ENCODE peak calls at places on chromosomes 12 and 14, in six cellular contexts. One of them, this sample, is unnamed.
A peak's percentile ranks its signal among the peaks of the same experiment; 100 is the strongest.

GRCh38 chr12:27190761-27191160 is 53.3 kb upstream of the STK38L start:
- DNase-seq in left ventricle myocardium inferior: no peak
- DNase-seq in cardiac fibroblast: peak; percentile 83
- DNase-seq in psoas muscle: no peak
- DNase-seq in astrocyte of the cerebellum: no peak
- DNase-seq in HepG2: no peak
- DNase-seq in this sample: no peak

GRCh38 chr12:121237415-121237814 is 27.5 kb downstream of the P2RX4 start:
- DNase-seq in left ventricle myocardium inferior: no peak
- DNase-seq in cardiac fibroblast: no peak
- DNase-seq in psoas muscle: no peak
- DNase-seq in astrocyte of the cerebellum: no peak
- DNase-seq in HepG2: no peak
- DNase-seq in this sample: peak; percentile 34

GRCh38 chr12:49043856-49044258 is 16.7 kb downstream of the KMT2D start:
- DNase-seq in left ventricle myocardium inferior: peak; percentile 50
- DNase-seq in cardiac fibroblast: peak; percentile 63
- DNase-seq in psoas muscle: peak; percentile 72
- DNase-seq in astrocyte of the cerebellum: peak; percentile 6
- DNase-seq in HepG2: peak; percentile 34
- DNase-seq in this sample: peak; percentile 91

GRCh38 chr12:92297932-92298681 is 152.5 kb upstream of the BTG1 start:
- DNase-seq in left ventricle myocardium inferior: no peak
- DNase-seq in cardiac fibroblast: peak; percentile 66
- DNase-seq in psoas muscle: no peak
- DNase-seq in astrocyte of the cerebellum: peak; percentile 58
- DNase-seq in HepG2: no peak
- DNase-seq in this sample: no peak

GRCh38 chr12:53743277-53744129 is 8.3 kb downstream of the CISTR start:
- DNase-seq in left ventricle myocardium inferior: no peak
- DNase-seq in cardiac fibroblast: peak; percentile 64
- DNase-seq in psoas muscle: no peak
- DNase-seq in astrocyte of the cerebellum: peak; percentile 16
- DNase-seq in HepG2: peak; percentile 56
- DNase-seq in this sample: no peak

GRCh38 chr14:36271939-36272907 is 48.2 kb downstream of the MBIP start:
- DNase-seq in left ventricle myocardium inferior: no peak
- DNase-seq in cardiac fibroblast: peak; percentile 15
- DNase-seq in psoas muscle: no peak
- DNase-seq in astrocyte of the cerebellum: peak; percentile 6
- DNase-seq in HepG2: no peak
- DNase-seq in this sample: peak; percentile 74

GRCh38 chr12:54126696-54127537 is 61.9 kb downstream of the SMUG1 start:
- DNase-seq in left ventricle myocardium inferior: peak; percentile 66
- DNase-seq in cardiac fibroblast: no peak
- DNase-seq in psoas muscle: peak; percentile 76
- DNase-seq in astrocyte of the cerebellum: no peak
- DNase-seq in HepG2: no peak
- DNase-seq in this sample: no peak

GRCh38 chr12:116529048-116529447 is 30.1 kb upstream of the MAP1LC3B2 start:
- DNase-seq in left ventricle myocardium inferior: no peak
- DNase-seq in cardiac fibroblast: peak; percentile 69
- DNase-seq in psoas muscle: no peak
- DNase-seq in astrocyte of the cerebellum: no peak
- DNase-seq in HepG2: peak; percentile 84
- DNase-seq in this sample: no peak

GRCh38 chr14:22849212-22849819 is 12.9 kb downstream of the MMP14 start:
- DNase-seq in left ventricle myocardium inferior: peak; percentile 69
- DNase-seq in cardiac fibroblast: peak; percentile 92
- DNase-seq in psoas muscle: peak; percentile 79
- DNase-seq in astrocyte of the cerebellum: no peak
- DNase-seq in HepG2: no peak
- DNase-seq in this sample: no peak

GRCh38 chr14:22847661-22848341 is 11.4 kb downstream of the MMP14 start:
- DNase-seq in left ventricle myocardium inferior: no peak
- DNase-seq in cardiac fibroblast: peak; percentile 77
- DNase-seq in psoas muscle: no peak
- DNase-seq in astrocyte of the cerebellum: no peak
- DNase-seq in HepG2: no peak
- DNase-seq in this sample: no peak

GRCh38 chr14:22846811-22847307 is 10.5 kb downstream of the MMP14 start:
- DNase-seq in left ventricle myocardium inferior: no peak
- DNase-seq in cardiac fibroblast: no peak
- DNase-seq in psoas muscle: no peak
- DNase-seq in astrocyte of the cerebellum: no peak
- DNase-seq in HepG2: no peak
- DNase-seq in this sample: no peak

GRCh38 chr14:22845821-22846625 is 9.6 kb downstream of the MMP14 start:
- DNase-seq in left ventricle myocardium inferior: no peak
- DNase-seq in cardiac fibroblast: no peak
- DNase-seq in psoas muscle: no peak
- DNase-seq in astrocyte of the cerebellum: no peak
- DNase-seq in HepG2: no peak
- DNase-seq in this sample: no peak

DNA sequence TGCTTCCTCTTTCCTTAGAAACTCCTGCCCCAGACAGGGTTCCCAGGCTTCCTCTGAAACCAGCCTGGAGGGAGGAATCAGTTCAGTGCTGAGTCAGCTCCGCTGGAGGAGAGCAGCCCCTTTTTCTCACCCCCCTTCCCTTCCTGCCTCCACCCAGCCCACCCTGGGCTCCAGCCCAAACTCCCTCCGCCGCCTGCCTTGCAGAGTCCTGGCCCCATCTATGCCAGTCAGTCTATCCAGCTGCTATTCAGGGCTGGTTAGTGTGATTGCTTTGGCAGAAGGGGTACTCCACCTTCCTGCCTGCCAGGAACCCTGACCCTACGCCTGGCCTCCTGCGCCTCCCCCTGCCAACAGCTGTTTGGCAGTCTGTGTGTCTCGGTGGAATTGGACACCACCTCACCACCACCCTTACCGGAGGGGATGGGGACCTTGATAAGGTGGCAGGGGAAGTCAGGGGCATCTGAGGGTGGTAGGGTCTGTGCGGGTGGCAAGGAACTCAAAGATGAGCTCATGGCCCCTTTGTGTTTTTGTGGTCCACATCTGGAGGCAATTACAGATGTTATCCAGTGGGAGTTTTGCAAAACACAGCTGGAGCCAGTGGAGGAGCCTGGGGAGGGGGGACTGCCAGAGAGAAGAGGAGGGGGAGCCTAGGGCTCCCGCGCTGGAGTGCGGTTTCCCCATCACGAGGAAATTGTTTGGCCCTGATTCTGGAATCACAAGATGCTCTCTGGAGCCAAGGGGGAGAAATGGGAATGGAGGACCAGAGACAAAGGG is 12.2 kb downstream of the MMP14 start:
- DNase-seq in left ventricle myocardium inferior: peak; percentile 66
- DNase-seq in cardiac fibroblast: peak; percentile 98
- DNase-seq in psoas muscle: peak; percentile 85
- DNase-seq in astrocyte of the cerebellum: peak; percentile 89
- DNase-seq in HepG2: no peak
- DNase-seq in this sample: peak; percentile 75
- H3K4me3 ChIP-seq in left ventricle myocardium inferior: peak overlapping the region; percentile 37
- H3K4me3 ChIP-seq in cardiac fibroblast: no peak overlapping the region
- H3K4me3 ChIP-seq in psoas muscle: peak overlapping the region; percentile 18
- H3K4me3 ChIP-seq in astrocyte of the cerebellum: no peak overlapping the region
- H3K4me3 ChIP-seq in HepG2: no peak overlapping the region
- H3K4me3 ChIP-seq in this sample: no peak overlapping the region

GRCh38 chr14:50060871-50061663 is 55.3 kb downstream of the VCPKMT start:
- DNase-seq in left ventricle myocardium inferior: peak; percentile 38
- DNase-seq in cardiac fibroblast: peak; percentile 95
- DNase-seq in psoas muscle: peak; percentile 62
- DNase-seq in astrocyte of the cerebellum: peak; percentile 80
- DNase-seq in HepG2: peak; percentile 89
- DNase-seq in this sample: peak; percentile 62
- TF ChIP-seq CTCF in left ventricle myocardium inferior: peak; percentile 29
- TF ChIP-seq CTCF in cardiac fibroblast: peak; percentile 22
- TF ChIP-seq CTCF in psoas muscle: no peak
- TF ChIP-seq CTCF in astrocyte of the cerebellum: peak; percentile 32
- TF ChIP-seq CTCF in HepG2: peak; percentile 3
- TF ChIP-seq CTCF in this sample: no peak

DNA sequence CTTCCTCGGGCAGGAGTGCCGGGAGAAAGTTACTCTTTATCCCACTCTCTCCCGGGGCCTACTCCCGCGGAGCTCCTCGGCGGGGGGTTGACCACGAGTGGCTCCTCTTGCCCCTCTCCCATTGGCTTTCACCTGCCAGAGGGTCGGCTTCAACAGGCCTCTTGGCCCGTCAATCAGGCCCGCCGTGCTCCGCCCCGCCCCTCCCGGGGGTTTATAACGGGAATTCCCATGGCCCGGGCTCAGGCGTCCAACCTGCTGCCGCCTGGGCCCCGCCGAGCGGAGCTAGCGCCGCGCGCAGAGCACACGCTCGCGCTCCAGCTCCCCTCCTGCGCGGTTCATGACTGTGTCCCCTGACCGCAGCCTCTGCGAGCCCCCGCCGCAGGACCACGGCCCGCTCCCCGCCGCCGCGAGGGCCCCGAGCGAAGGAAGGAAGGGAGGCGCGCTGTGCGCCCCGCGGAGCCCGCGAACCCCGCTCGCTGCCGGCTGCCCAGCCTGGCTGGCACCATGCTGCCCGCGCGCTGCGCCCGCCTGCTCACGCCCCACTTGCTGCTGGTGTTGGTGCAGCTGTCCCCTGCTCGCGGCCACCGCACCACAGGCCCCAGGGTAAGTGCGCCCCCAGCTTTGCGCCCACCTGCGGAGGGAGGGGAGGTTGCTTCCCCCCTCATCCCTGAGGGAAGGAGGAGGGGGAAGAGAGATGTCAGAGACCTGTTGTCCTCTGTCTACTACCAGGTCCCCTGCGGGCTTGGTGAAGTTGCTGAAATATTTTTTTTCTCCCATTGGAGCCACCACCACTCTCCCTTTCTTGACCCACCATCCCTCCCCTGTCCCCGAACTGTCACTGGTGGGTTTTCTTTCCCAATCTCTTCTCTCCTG is at the start of gene SMOC1:
- DNase-seq in left ventricle myocardium inferior: no peak
- DNase-seq in cardiac fibroblast: peak; percentile 11
- DNase-seq in psoas muscle: peak; percentile 66
- DNase-seq in astrocyte of the cerebellum: peak; percentile 52
- DNase-seq in HepG2: peak; percentile 84
- DNase-seq in this sample: no peak
- H3K4me3 ChIP-seq in left ventricle myocardium inferior: peak within 1 kb of the TSS; percentile 56
- H3K4me3 ChIP-seq in cardiac fibroblast: no peak within 1 kb of the TSS
- H3K4me3 ChIP-seq in psoas muscle: peak within 1 kb of the TSS; percentile 75
- H3K4me3 ChIP-seq in astrocyte of the cerebellum: peak within 1 kb of the TSS; percentile 46
- H3K4me3 ChIP-seq in HepG2: peak within 1 kb of the TSS; percentile 76
- H3K4me3 ChIP-seq in this sample: no peak within 1 kb of the TSS

GRCh38 chr14:100309028-100309718 is 2.9 kb upstream of the SLC25A29 start:
- DNase-seq in left ventricle myocardium inferior: no peak
- DNase-seq in cardiac fibroblast: peak; percentile 19
- DNase-seq in psoas muscle: no peak
- DNase-seq in astrocyte of the cerebellum: no peak
- DNase-seq in HepG2: no peak
- DNase-seq in this sample: no peak
- TF ChIP-seq CTCF in left ventricle myocardium inferior: no peak
- TF ChIP-seq CTCF in cardiac fibroblast: no peak
- TF ChIP-seq CTCF in psoas muscle: no peak
- TF ChIP-seq CTCF in astrocyte of the cerebellum: no peak
- TF ChIP-seq CTCF in HepG2: no peak
- TF ChIP-seq CTCF in this sample: no peak

GRCh38 chr12:70919597-70920035 is 922 bp downstream of the PTPRR start:
- DNase-seq in left ventricle myocardium inferior: no peak
- DNase-seq in cardiac fibroblast: peak; percentile 29
- DNase-seq in psoas muscle: no peak
- DNase-seq in astrocyte of the cerebellum: no peak
- DNase-seq in HepG2: no peak
- DNase-seq in this sample: no peak
- H3K4me3 ChIP-seq in left ventricle myocardium inferior: no peak overlapping the region
- H3K4me3 ChIP-seq in cardiac fibroblast: no peak overlapping the region
- H3K4me3 ChIP-seq in psoas muscle: no peak overlapping the region
- H3K4me3 ChIP-seq in astrocyte of the cerebellum: no peak overlapping the region
- H3K4me3 ChIP-seq in HepG2: no peak overlapping the region
- H3K4me3 ChIP-seq in this sample: no peak overlapping the region